ENCODE peak calls at places on chromosome X, in ten cellular contexts. One of them, this sample, is unnamed.

GRCh38 chrX:120819126-120819525 is 56.5 kb downstream of the CT47B1 start:
- DNase-seq in HuH-7: no peak
- DNase-seq in WERI-Rb-1: no peak
- DNase-seq in natural killer cell: no peak
- DNase-seq in PC-3: no peak
- DNase-seq in GM10248: no peak
- DNase-seq in fibroblast of lung: no peak
- DNase-seq in neural crest cell: no peak
- DNase-seq in fibroblast of gingiva: no peak
- DNase-seq in activated CD4-positive, CD25-positive, alpha-beta regulatory T cell: no peak
- DNase-seq in this sample: no peak

GRCh38 chrX:14029039-14029424 is 660 bp downstream of the GEMIN8 start:
- DNase-seq in HuH-7: no peak
- DNase-seq in activated CD4-positive, CD25-positive, alpha-beta regulatory T cell: no peak
- DNase-seq in natural killer cell: no peak
- DNase-seq in fibroblast of lung: no peak
- DNase-seq in WERI-Rb-1: peak
- DNase-seq in fibroblast of gingiva: peak
- DNase-seq in PC-3: no peak
- DNase-seq in GM10248: no peak
- DNase-seq in neural crest cell: no peak
- DNase-seq in this sample: no peak

GRCh38 chrX:71996826-71997225 is 86.2 kb downstream of the NHSL2 start:
- DNase-seq in PC-3: no peak
- DNase-seq in fibroblast of gingiva: no peak
- DNase-seq in WERI-Rb-1: no peak
- DNase-seq in activated CD4-positive, CD25-positive, alpha-beta regulatory T cell: no peak
- DNase-seq in HuH-7: no peak
- DNase-seq in GM10248: no peak
- DNase-seq in fibroblast of lung: peak
- DNase-seq in neural crest cell: no peak
- DNase-seq in natural killer cell: no peak
- DNase-seq in this sample: no peak

GRCh38 chrX:55039471-55039870 is 8.7 kb upstream of the ALAS2 start:
- DNase-seq in PC-3: peak
- DNase-seq in WERI-Rb-1: no peak
- DNase-seq in fibroblast of gingiva: peak
- DNase-seq in fibroblast of lung: peak
- DNase-seq in HuH-7: no peak
- DNase-seq in natural killer cell: no peak
- DNase-seq in activated CD4-positive, CD25-positive, alpha-beta regulatory T cell: no peak
- DNase-seq in GM10248: no peak
- DNase-seq in neural crest cell: no peak
- DNase-seq in this sample: no peak

GRCh38 chrX:75522565-75523411 is at the start of gene ZDHHC15:
- DNase-seq in PC-3: peak
- DNase-seq in fibroblast of gingiva: no peak
- DNase-seq in neural crest cell: peak
- DNase-seq in GM10248: no peak
- DNase-seq in natural killer cell: no peak
- DNase-seq in activated CD4-positive, CD25-positive, alpha-beta regulatory T cell: peak
- DNase-seq in fibroblast of lung: peak
- DNase-seq in WERI-Rb-1: no peak
- DNase-seq in HuH-7: no peak
- DNase-seq in this sample: no peak

GRCh38 chrX:153063315-153063714 is 7.0 kb downstream of the PNMA3 start:
- DNase-seq in PC-3: no peak
- DNase-seq in HuH-7: no peak
- DNase-seq in WERI-Rb-1: no peak
- DNase-seq in neural crest cell: no peak
- DNase-seq in fibroblast of gingiva: peak
- DNase-seq in natural killer cell: no peak
- DNase-seq in activated CD4-positive, CD25-positive, alpha-beta regulatory T cell: no peak
- DNase-seq in fibroblast of lung: peak
- DNase-seq in GM10248: no peak
- DNase-seq in this sample: no peak

GRCh38 chrX:47749185-47749967 is 87.3 kb upstream of the ZNF81 start:
- DNase-seq in HuH-7: no peak
- DNase-seq in activated CD4-positive, CD25-positive, alpha-beta regulatory T cell: no peak
- DNase-seq in neural crest cell: no peak
- DNase-seq in fibroblast of lung: peak
- DNase-seq in PC-3: no peak
- DNase-seq in GM10248: no peak
- DNase-seq in natural killer cell: no peak
- DNase-seq in fibroblast of gingiva: peak
- DNase-seq in WERI-Rb-1: no peak
- DNase-seq in this sample: no peak

GRCh38 chrX:68699960-68700746 is 52.7 kb downstream of the STARD8 start:
- DNase-seq in fibroblast of gingiva: no peak
- DNase-seq in neural crest cell: no peak
- DNase-seq in WERI-Rb-1: no peak
- DNase-seq in GM10248: no peak
- DNase-seq in PC-3: no peak
- DNase-seq in fibroblast of lung: peak
- DNase-seq in natural killer cell: no peak
- DNase-seq in HuH-7: no peak
- DNase-seq in activated CD4-positive, CD25-positive, alpha-beta regulatory T cell: no peak
- DNase-seq in this sample: no peak

GRCh38 chrX:125203379-125203736 is 116.3 kb upstream of the TEX13C start:
- DNase-seq in HuH-7: no peak
- DNase-seq in natural killer cell: no peak
- DNase-seq in neural crest cell: peak
- DNase-seq in fibroblast of gingiva: no peak
- DNase-seq in fibroblast of lung: no peak
- DNase-seq in WERI-Rb-1: no peak
- DNase-seq in PC-3: no peak
- DNase-seq in activated CD4-positive, CD25-positive, alpha-beta regulatory T cell: no peak
- DNase-seq in GM10248: peak
- DNase-seq in this sample: no peak

GRCh38 chrX:13076176-13076956 is 31.9 kb upstream of the FAM9C start:
- DNase-seq in natural killer cell: no peak
- DNase-seq in fibroblast of lung: peak
- DNase-seq in HuH-7: no peak
- DNase-seq in GM10248: peak
- DNase-seq in fibroblast of gingiva: no peak
- DNase-seq in neural crest cell: no peak
- DNase-seq in activated CD4-positive, CD25-positive, alpha-beta regulatory T cell: no peak
- DNase-seq in WERI-Rb-1: no peak
- DNase-seq in PC-3: peak
- DNase-seq in this sample: no peak

GRCh38 chrX:11382935-11383334 is 89.7 kb downstream of the AMELX start:
- DNase-seq in fibroblast of gingiva: peak
- DNase-seq in WERI-Rb-1: no peak
- DNase-seq in natural killer cell: no peak
- DNase-seq in PC-3: peak
- DNase-seq in HuH-7: no peak
- DNase-seq in neural crest cell: no peak
- DNase-seq in activated CD4-positive, CD25-positive, alpha-beta regulatory T cell: no peak
- DNase-seq in GM10248: no peak
- DNase-seq in fibroblast of lung: no peak
- DNase-seq in this sample: no peak

GRCh38 chrX:10612215-10612614 is 8.2 kb downstream of the MID1 start:
- DNase-seq in activated CD4-positive, CD25-positive, alpha-beta regulatory T cell: no peak
- DNase-seq in HuH-7: no peak
- DNase-seq in WERI-Rb-1: no peak
- DNase-seq in PC-3: peak
- DNase-seq in neural crest cell: no peak
- DNase-seq in natural killer cell: no peak
- DNase-seq in fibroblast of gingiva: peak
- DNase-seq in fibroblast of lung: peak
- DNase-seq in GM10248: no peak
- DNase-seq in this sample: no peak

This sample was measured in GM19239.